ENCODE peak calls at places on chromosomes 7 and 10, in six cellular contexts. K is mesenchymal stem cell, Q is H9, X is H1, I is neuronal stem cell, G is IMR-90. U is an unnamed sample.

GRCh38 chr7:148625342-148625741 is 34.8 kb downstream of the C7orf33 start:
- DNase-seq in K (no peak), Q (no peak), X (no peak), I (no peak), G (no peak), U (no peak)

GRCh38 chr7:132858251-132858650 is 223.6 kb downstream of the CHCHD3 start:
- DNase-seq in K (no peak), Q (no peak), X (no peak), I (no peak), G (no peak), U (no peak)

GRCh38 chr7:140189917-140190316 is 13.1 kb upstream of the KDM7A start:
- DNase-seq in K (no peak), Q (no peak), X (no peak), I (no peak), G (no peak), U (no peak)

GRCh38 chr7:22718200-22718711 is 8.7 kb upstream of the IL6 start:
- DNase-seq in K (peak), Q (no peak), X (no peak), I (no peak), G (peak), U (no peak)

GRCh38 chr10:72170263-72170662 is 45.5 kb upstream of the ANAPC16 start:
- DNase-seq in K (no peak), Q (no peak), X (no peak), I (no peak), G (no peak), U (no peak)

GRCh38 chr10:49140306-49141175 is 6.7 kb upstream of the FAM170B start:
- DNase-seq in K (no peak), Q (no peak), X (no peak), I (no peak), G (no peak), U (no peak)

GRCh38 chr7:21497072-21497471 is 45.8 kb upstream of the DNAH11 start:
- DNase-seq in K (peak), Q (no peak), X (no peak), I (no peak), G (peak), U (no peak)

GRCh38 chr7:34838329-34838728 is 180.3 kb downstream of the NPSR1 start:
- DNase-seq in K (no peak), Q (no peak), X (no peak), I (no peak), G (no peak), U (no peak)

GRCh38 chr7:31055501-31055900 is 3.4 kb downstream of the ADCYAP1R1 start:
- DNase-seq in K (no peak), Q (no peak), X (no peak), I (no peak), G (no peak), U (no peak)

GRCh38 chr10:22761569-22762220 is 47.3 kb upstream of the PIP4K2A start:
- DNase-seq in K (no peak), Q (no peak), X (no peak), I (no peak), G (peak), U (no peak)
- H3K14ac ChIP-seq in K (no peak), Q (no peak), X (no peak), I (no peak), G (no peak), U (no peak)

GRCh38 chr10:95532536-95532935 is 28.6 kb downstream of the SORBS1 start:
- DNase-seq in K (no peak), Q (no peak), X (no peak), I (no peak), G (no peak), U (no peak)

GRCh38 chr10:95531041-95531809 is 29.9 kb downstream of the SORBS1 start:
- DNase-seq in K (no peak), Q (no peak), X (no peak), I (no peak), G (no peak), U (no peak)

GRCh38 chr10:95530561-95530960 is 30.6 kb downstream of the SORBS1 start:
- DNase-seq in K (no peak), Q (no peak), X (no peak), I (no peak), G (no peak), U (no peak)

GRCh38 chr10:95533590-95533989 is 27.6 kb downstream of the SORBS1 start:
- DNase-seq in K (no peak), Q (no peak), X (no peak), I (no peak), G (no peak), U (no peak)

GRCh38 chr10:95531994-95532399 is 29.2 kb downstream of the SORBS1 start:
- DNase-seq in K (no peak), Q (no peak), X (no peak), I (no peak), G (no peak), U (no peak)
- H2BK5ac ChIP-seq in K (no peak), Q (no peak), X (peak), I (no peak), G (no peak), U (no peak)

GRCh38 chr10:105597297-105597696 is 956.2 kb downstream of the SORCS3 start:
- DNase-seq in K (no peak), Q (no peak), X (no peak), I (no peak), G (peak), U (no peak)
- H4K91ac ChIP-seq in K (no peak), Q (no peak), X (no peak), I (no peak), G (no peak), U (no peak)

GRCh38 chr7:36277247-36277542 is 112.5 kb upstream of the ANLN start:
- DNase-seq in K (no peak), Q (no peak), X (no peak), I (no peak), G (no peak), U (no peak)

GRCh38 chr7:36273836-36274235 is 115.8 kb upstream of the ANLN start:
- DNase-seq in K (no peak), Q (no peak), X (peak), I (no peak), G (no peak), U (no peak)

GRCh38 chr7:36276428-36277246 is 113.0 kb upstream of the ANLN start:
- DNase-seq in K (peak), Q (no peak), X (no peak), I (no peak), G (no peak), U (no peak)

GRCh38 chr7:36278069-36278766 is 111.4 kb upstream of the ANLN start:
- DNase-seq in K (no peak), Q (no peak), X (no peak), I (no peak), G (no peak), U (no peak)

GRCh38 chr7:36275735-36276284 is 113.9 kb upstream of the ANLN start:
- DNase-seq in K (no peak), Q (no peak), X (no peak), I (no peak), G (no peak), U (no peak)
- H3K14ac ChIP-seq in K (no peak), Q (no peak), X (no peak), I (no peak), G (no peak), U (no peak)

DNA sequence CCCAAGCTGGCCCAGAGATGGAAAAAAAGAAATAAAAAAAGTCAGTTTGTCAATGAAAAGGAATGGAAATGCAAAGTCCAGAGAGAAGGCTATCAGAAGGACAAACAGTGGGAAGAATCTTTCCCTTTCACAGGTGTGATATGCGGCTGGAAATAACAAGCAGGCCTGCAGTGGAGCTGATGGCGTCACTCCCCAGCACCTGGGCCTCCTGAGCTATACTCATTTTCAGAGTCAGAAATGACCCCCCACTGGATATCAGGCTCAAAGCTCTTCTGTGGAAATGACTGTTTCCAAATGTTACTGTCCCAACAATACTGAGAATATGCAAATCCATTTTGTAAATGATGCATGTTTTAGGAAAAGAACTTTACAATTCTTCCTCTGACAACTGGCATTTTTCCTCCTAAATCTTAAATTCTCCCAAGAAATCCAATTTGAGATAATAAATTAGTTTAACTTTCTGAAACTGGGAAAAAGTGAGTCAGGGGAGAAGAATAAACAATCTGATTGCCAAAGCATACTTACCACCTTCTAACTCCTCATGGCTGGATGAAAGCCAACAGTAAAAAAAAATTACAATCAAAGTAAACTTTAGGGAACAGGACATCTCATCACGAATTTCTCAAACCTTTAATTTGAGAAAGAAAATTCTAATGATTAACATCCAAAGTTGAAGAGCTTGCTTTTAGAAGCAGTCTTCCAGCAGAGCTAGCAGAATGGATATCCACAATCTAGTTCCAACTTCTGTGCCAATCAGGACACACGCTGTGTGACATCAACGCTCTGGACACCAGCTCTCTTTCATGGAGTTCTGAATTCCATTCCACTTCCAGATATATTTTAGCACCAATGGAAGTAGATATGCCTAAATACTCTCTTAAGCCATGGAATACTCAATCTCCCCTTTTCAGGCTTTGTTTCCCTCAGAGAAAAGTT is 5.3 kb upstream of the CUZD1 start:
- DNase-seq in K (peak), Q (no peak), X (no peak), I (no peak), G (peak), U (no peak)
- H2BK5ac ChIP-seq in K (no peak), Q (no peak), X (peak), I (no peak), G (peak), U (no peak)

DNA sequence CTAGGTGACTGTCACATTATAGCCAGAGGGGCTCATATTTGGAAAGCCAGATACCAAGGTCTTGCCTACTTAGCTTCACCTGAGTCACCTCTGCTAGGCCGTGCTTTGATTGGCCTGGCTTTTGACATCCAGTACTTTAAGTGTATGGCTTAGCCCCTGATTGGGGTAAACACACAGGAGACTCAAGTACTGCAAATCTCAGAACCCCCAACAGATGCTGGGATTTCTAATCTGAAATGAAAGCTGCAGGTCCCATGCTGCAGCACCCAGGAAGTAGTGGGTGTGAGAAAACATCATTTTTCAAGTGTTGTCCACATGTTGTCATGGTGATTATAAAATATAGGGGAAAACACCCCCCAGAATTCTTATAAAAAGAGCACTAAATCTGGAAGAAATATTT is 76.2 kb downstream of the WIPF3 start:
- DNase-seq in K (no peak), Q (no peak), X (no peak), I (no peak), G (no peak), U (peak)
- H4K91ac ChIP-seq in K (no peak), Q (no peak), X (no peak), I (no peak), G (no peak), U (no peak)

GRCh38 chr10:11005626-11006427 is 11.8 kb upstream of the CELF2 start:
- DNase-seq in K (no peak), Q (no peak), X (no peak), I (no peak), G (no peak), U (no peak)
- H3K14ac ChIP-seq in K (no peak), Q (no peak), X (no peak), I (no peak), G (no peak), U (no peak)

U was measured in trophoblast cell.